ENCODE peak calls at places on chromosome 14, in nine cellular contexts. D is hippocampal formation; E is T-helper 17 cell; M is activated T-cell treated with anti-CD3 and anti-CD28 coated beads for 48 hours; L is MM.1S; I is T-helper 2 cell; W is activated CD8-positive, alpha-beta T cell treated with anti-CD3 and anti-CD28 coated beads, Interleukin-2, amount 10 ng/mL, durations not matched to agents 7 days and 5 days; X is stimulated activated CD8-positive, alpha-beta memory T cell treated with anti-CD3 and anti-CD28 coated beads, Interleukin-2, amount 100 ng/mL, for 1 hour; H is A549. N is an unnamed sample.

GRCh38 chr14:101721951-101722661 is 39.4 kb upstream of the PPP2R5C start:
- DNase-seq in H (peak), E (peak), I (peak), W (peak), M (peak), D (no peak), L (no peak), X (peak), N (no peak)

GRCh38 chr14:51666831-51667230 is 15.1 kb downstream of the FRMD6 start:
- DNase-seq in E (no peak), W (no peak), X (no peak), L (no peak), I (no peak), M (no peak), D (no peak), H (no peak), N (no peak)

GRCh38 chr14:67583711-67584644 is 16.1 kb downstream of the PIGH start:
- DNase-seq in E (no peak), I (peak), W (peak), M (no peak), L (peak), D (peak), X (no peak), H (peak), N (no peak)

GRCh38 chr14:32693114-32693513 is 245.6 kb upstream of the NPAS3 start:
- DNase-seq in M (no peak), X (no peak), I (no peak), H (no peak), W (no peak), L (peak), D (no peak), E (no peak), N (no peak)

GRCh38 chr14:103194256-103195045 is 71.2 kb downstream of the TNFAIP2 start:
- DNase-seq in D (no peak), E (no peak), M (no peak), W (no peak), I (no peak), L (no peak), X (no peak), H (peak), N (no peak)

GRCh38 chr14:36618641-36619040 is 36.2 kb upstream of the NKX2-8 start:
- DNase-seq in M (no peak), D (no peak), E (no peak), W (no peak), L (no peak), I (no peak), X (no peak), H (no peak), N (no peak)

GRCh38 chr14:53537421-53538315 is 384.5 kb upstream of the DDHD1 start:
- DNase-seq in D (no peak), X (no peak), I (no peak), E (no peak), L (no peak), W (no peak), H (no peak), M (no peak), N (no peak)

GRCh38 chr14:51783765-51784164 is 76.6 kb upstream of the GNG2 start:
- DNase-seq in X (no peak), W (no peak), M (no peak), H (no peak), L (no peak), I (no peak), E (no peak), D (no peak), N (no peak)

GRCh38 chr14:36690301-36691020 is 28.8 kb downstream of the PAX9 start:
- DNase-seq in E (no peak), L (no peak), M (no peak), D (no peak), I (no peak), W (no peak), H (peak), X (no peak), N (no peak)

N was measured in caudate nucleus.